ENCODE peak calls at places on chromosome 12, in ten cellular contexts. One of them, this sample, is unnamed.

GRCh38 chr12:12788675-12789368 is 3.4 kb downstream of the APOLD1 start:
- DNase-seq in body of pancreas: peak; percentile 76
- DNase-seq in cardiac muscle cell: peak; percentile 86
- DNase-seq in K562: peak; percentile 86
- DNase-seq in RWPE1: peak; percentile 52
- DNase-seq in Peyer's patch: no peak
- DNase-seq in Panc1: no peak
- DNase-seq in OCI-LY7: peak; percentile 78
- DNase-seq in RWPE2: no peak
- DNase-seq in H1: peak; percentile 56
- DNase-seq in this sample: peak; percentile 78

GRCh38 chr12:51482808-51483532 is 58.3 kb downstream of the SLC4A8 start:
- DNase-seq in body of pancreas: no peak
- DNase-seq in cardiac muscle cell: no peak
- DNase-seq in K562: no peak
- DNase-seq in RWPE1: no peak
- DNase-seq in Peyer's patch: no peak
- DNase-seq in Panc1: no peak
- DNase-seq in OCI-LY7: peak; percentile 16
- DNase-seq in RWPE2: no peak
- DNase-seq in H1: no peak
- DNase-seq in this sample: no peak

GRCh38 chr12:9649532-9649940 is 20.0 kb upstream of the CLEC2D start:
- DNase-seq in body of pancreas: no peak
- DNase-seq in cardiac muscle cell: peak; percentile 19
- DNase-seq in K562: peak; percentile 41
- DNase-seq in RWPE1: no peak
- DNase-seq in Peyer's patch: no peak
- DNase-seq in Panc1: no peak
- DNase-seq in OCI-LY7: peak; percentile 81
- DNase-seq in RWPE2: no peak
- DNase-seq in H1: no peak
- DNase-seq in this sample: peak; percentile 26

GRCh38 chr12:115846516-115846915 is 431.0 kb downstream of the MED13L start:
- DNase-seq in body of pancreas: no peak
- DNase-seq in cardiac muscle cell: no peak
- DNase-seq in K562: no peak
- DNase-seq in RWPE1: no peak
- DNase-seq in Peyer's patch: no peak
- DNase-seq in Panc1: no peak
- DNase-seq in OCI-LY7: no peak
- DNase-seq in RWPE2: no peak
- DNase-seq in H1: no peak
- DNase-seq in this sample: no peak

GRCh38 chr12:82359115-82359478 is 768 bp downstream of the METTL25 start:
- DNase-seq in body of pancreas: no peak
- DNase-seq in cardiac muscle cell: peak; percentile 30
- DNase-seq in K562: peak; percentile 41
- DNase-seq in RWPE1: peak; percentile 8
- DNase-seq in Peyer's patch: no peak
- DNase-seq in Panc1: no peak
- DNase-seq in OCI-LY7: peak; percentile 36
- DNase-seq in RWPE2: no peak
- DNase-seq in H1: no peak
- DNase-seq in this sample: no peak

GRCh38 chr12:95231190-95231589 is 13.6 kb downstream of the VEZT start:
- DNase-seq in body of pancreas: no peak
- DNase-seq in cardiac muscle cell: no peak
- DNase-seq in K562: peak; percentile 73
- DNase-seq in RWPE1: peak; percentile 12
- DNase-seq in Peyer's patch: no peak
- DNase-seq in Panc1: no peak
- DNase-seq in OCI-LY7: no peak
- DNase-seq in RWPE2: no peak
- DNase-seq in H1: no peak
- DNase-seq in this sample: no peak

GRCh38 chr12:48883305-48884171 is 17.9 kb upstream of the RND1 start:
- DNase-seq in body of pancreas: peak; percentile 34
- DNase-seq in cardiac muscle cell: no peak
- DNase-seq in K562: no peak
- DNase-seq in RWPE1: no peak
- DNase-seq in Peyer's patch: no peak
- DNase-seq in Panc1: no peak
- DNase-seq in OCI-LY7: no peak
- DNase-seq in RWPE2: no peak
- DNase-seq in H1: peak; percentile 62
- DNase-seq in this sample: no peak

GRCh38 chr12:16303939-16304338 is 26.5 kb upstream of the SLC15A5 start:
- DNase-seq in body of pancreas: no peak
- DNase-seq in cardiac muscle cell: no peak
- DNase-seq in K562: no peak
- DNase-seq in RWPE1: no peak
- DNase-seq in Peyer's patch: no peak
- DNase-seq in Panc1: no peak
- DNase-seq in OCI-LY7: no peak
- DNase-seq in RWPE2: no peak
- DNase-seq in H1: no peak
- DNase-seq in this sample: no peak

GRCh38 chr12:54006700-54007220 is 2.0 kb upstream of the HOXC8 start:
- DNase-seq in body of pancreas: no peak
- DNase-seq in cardiac muscle cell: no peak
- DNase-seq in K562: no peak
- DNase-seq in RWPE1: no peak
- DNase-seq in Peyer's patch: no peak
- DNase-seq in Panc1: no peak
- DNase-seq in OCI-LY7: no peak
- DNase-seq in RWPE2: no peak
- DNase-seq in H1: no peak
- DNase-seq in this sample: no peak

GRCh38 chr12:106902053-106902452 is 53.7 kb upstream of the TMEM263 start:
- DNase-seq in body of pancreas: no peak
- DNase-seq in cardiac muscle cell: no peak
- DNase-seq in K562: no peak
- DNase-seq in RWPE1: no peak
- DNase-seq in Peyer's patch: no peak
- DNase-seq in Panc1: no peak
- DNase-seq in OCI-LY7: no peak
- DNase-seq in RWPE2: no peak
- DNase-seq in H1: no peak
- DNase-seq in this sample: no peak

GRCh38 chr12:129237881-129238280 is 384.6 kb downstream of the GLT1D1 start:
- DNase-seq in body of pancreas: no peak
- DNase-seq in cardiac muscle cell: no peak
- DNase-seq in K562: no peak
- DNase-seq in RWPE1: no peak
- DNase-seq in Peyer's patch: no peak
- DNase-seq in Panc1: no peak
- DNase-seq in OCI-LY7: no peak
- DNase-seq in RWPE2: no peak
- DNase-seq in H1: no peak
- DNase-seq in this sample: no peak

GRCh38 chr12:12546314-12546772 is 16.3 kb downstream of the DUSP16 start:
- DNase-seq in body of pancreas: no peak
- DNase-seq in cardiac muscle cell: no peak
- DNase-seq in K562: no peak
- DNase-seq in RWPE1: no peak
- DNase-seq in Peyer's patch: no peak
- DNase-seq in Panc1: no peak
- DNase-seq in OCI-LY7: no peak
- DNase-seq in RWPE2: no peak
- DNase-seq in H1: no peak
- DNase-seq in this sample: no peak

GRCh38 chr12:130576286-130576933 is 139.7 kb downstream of the RIMBP2 start:
- DNase-seq in body of pancreas: no peak
- DNase-seq in cardiac muscle cell: no peak
- DNase-seq in K562: no peak
- DNase-seq in RWPE1: no peak
- DNase-seq in Peyer's patch: no peak
- DNase-seq in Panc1: no peak
- DNase-seq in OCI-LY7: no peak
- DNase-seq in RWPE2: no peak
- DNase-seq in H1: no peak
- DNase-seq in this sample: no peak

GRCh38 chr12:122834921-122835692 is at the start of gene HIP1R:
- DNase-seq in body of pancreas: peak; percentile 62
- DNase-seq in cardiac muscle cell: peak; percentile 68
- DNase-seq in K562: peak; percentile 66
- DNase-seq in RWPE1: no peak
- DNase-seq in Peyer's patch: peak; percentile 84
- DNase-seq in Panc1: no peak
- DNase-seq in OCI-LY7: peak; percentile 69
- DNase-seq in RWPE2: no peak
- DNase-seq in H1: peak; percentile 78
- DNase-seq in this sample: peak; percentile 55

GRCh38 chr12:30691122-30691879 is 4.4 kb downstream of the IPO8 start:
- DNase-seq in body of pancreas: no peak
- DNase-seq in cardiac muscle cell: peak; percentile 32
- DNase-seq in K562: peak; percentile 40
- DNase-seq in RWPE1: peak; percentile 77
- DNase-seq in Peyer's patch: no peak
- DNase-seq in Panc1: no peak
- DNase-seq in OCI-LY7: no peak
- DNase-seq in RWPE2: no peak
- DNase-seq in H1: no peak
- DNase-seq in this sample: no peak

GRCh38 chr12:73547421-73547820 is 990.2 kb upstream of the ATXN7L3B start:
- DNase-seq in body of pancreas: no peak
- DNase-seq in cardiac muscle cell: no peak
- DNase-seq in K562: no peak
- DNase-seq in RWPE1: no peak
- DNase-seq in Peyer's patch: no peak
- DNase-seq in Panc1: no peak
- DNase-seq in OCI-LY7: no peak
- DNase-seq in RWPE2: no peak
- DNase-seq in H1: no peak
- DNase-seq in this sample: no peak

DNA sequence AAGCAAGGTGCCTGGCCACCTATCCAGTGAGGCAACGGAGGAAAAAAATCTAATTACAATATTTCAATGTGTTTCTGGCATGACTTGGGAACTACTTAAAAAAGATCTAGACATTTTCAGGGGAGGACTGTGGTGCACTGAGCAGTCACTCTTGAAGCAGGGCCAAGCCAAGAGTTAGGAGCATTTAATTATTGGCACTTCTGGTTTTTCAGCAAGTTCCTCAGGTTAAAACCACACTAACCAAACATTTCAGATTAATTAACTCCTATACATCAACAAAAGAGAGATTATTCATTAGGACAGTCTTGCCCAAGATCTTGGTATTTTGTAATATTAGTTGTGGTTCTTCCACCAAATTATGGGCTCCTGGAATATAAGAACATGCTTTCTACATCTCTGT is 25.6 kb downstream of the PRKAB1 start:
- DNase-seq in body of pancreas: no peak
- DNase-seq in cardiac muscle cell: no peak
- DNase-seq in K562: no peak
- DNase-seq in RWPE1: no peak
- DNase-seq in Peyer's patch: no peak
- DNase-seq in Panc1: no peak
- DNase-seq in OCI-LY7: no peak
- DNase-seq in RWPE2: no peak
- DNase-seq in H1: no peak
- DNase-seq in this sample: no peak
- H3K27ac ChIP-seq in body of pancreas: peak overlapping the region; percentile 39
- H3K27ac ChIP-seq in cardiac muscle cell: no peak overlapping the region
- H3K27ac ChIP-seq in K562: no peak overlapping the region
- H3K27ac ChIP-seq in RWPE1: peak overlapping the region; percentile 62
- H3K27ac ChIP-seq in Peyer's patch: peak overlapping the region; percentile 38
- H3K27ac ChIP-seq in Panc1: no peak overlapping the region
- H3K27ac ChIP-seq in OCI-LY7: no peak overlapping the region
- H3K27ac ChIP-seq in RWPE2: peak overlapping the region; percentile 44
- H3K27ac ChIP-seq in H1: no peak overlapping the region
- H3K27ac ChIP-seq in this sample: no peak overlapping the region

GRCh38 chr12:124709722-124710656 is 142.6 kb upstream of the NCOR2 start:
- DNase-seq in body of pancreas: no peak
- DNase-seq in cardiac muscle cell: no peak
- DNase-seq in K562: no peak
- DNase-seq in RWPE1: no peak
- DNase-seq in Peyer's patch: no peak
- DNase-seq in Panc1: no peak
- DNase-seq in OCI-LY7: no peak
- DNase-seq in RWPE2: no peak
- DNase-seq in H1: no peak
- DNase-seq in this sample: no peak
- TF ChIP-seq CTCF in body of pancreas: no peak
- TF ChIP-seq CTCF in cardiac muscle cell: peak; percentile 34
- TF ChIP-seq CTCF in K562: no peak
- TF ChIP-seq CTCF in RWPE1: no peak
- TF ChIP-seq CTCF in Peyer's patch: peak; percentile 6
- TF ChIP-seq CTCF in Panc1: no peak
- TF ChIP-seq CTCF in OCI-LY7: no peak
- TF ChIP-seq CTCF in RWPE2: no peak
- TF ChIP-seq CTCF in H1: no peak
- TF ChIP-seq CTCF in this sample: no peak

GRCh38 chr12:100900808-100901207 is 106.2 kb downstream of the ANO4 start:
- DNase-seq in body of pancreas: no peak
- DNase-seq in cardiac muscle cell: no peak
- DNase-seq in K562: no peak
- DNase-seq in RWPE1: no peak
- DNase-seq in Peyer's patch: no peak
- DNase-seq in Panc1: no peak
- DNase-seq in OCI-LY7: no peak
- DNase-seq in RWPE2: no peak
- DNase-seq in H1: no peak
- DNase-seq in this sample: no peak
- H3K27ac ChIP-seq in body of pancreas: no peak overlapping the region
- H3K27ac ChIP-seq in cardiac muscle cell: no peak overlapping the region
- H3K27ac ChIP-seq in K562: no peak overlapping the region
- H3K27ac ChIP-seq in RWPE1: no peak overlapping the region
- H3K27ac ChIP-seq in Peyer's patch: no peak overlapping the region
- H3K27ac ChIP-seq in Panc1: no peak overlapping the region
- H3K27ac ChIP-seq in OCI-LY7: no peak overlapping the region
- H3K27ac ChIP-seq in RWPE2: no peak overlapping the region
- H3K27ac ChIP-seq in H1: no peak overlapping the region
- H3K27ac ChIP-seq in this sample: no peak overlapping the region

DNA sequence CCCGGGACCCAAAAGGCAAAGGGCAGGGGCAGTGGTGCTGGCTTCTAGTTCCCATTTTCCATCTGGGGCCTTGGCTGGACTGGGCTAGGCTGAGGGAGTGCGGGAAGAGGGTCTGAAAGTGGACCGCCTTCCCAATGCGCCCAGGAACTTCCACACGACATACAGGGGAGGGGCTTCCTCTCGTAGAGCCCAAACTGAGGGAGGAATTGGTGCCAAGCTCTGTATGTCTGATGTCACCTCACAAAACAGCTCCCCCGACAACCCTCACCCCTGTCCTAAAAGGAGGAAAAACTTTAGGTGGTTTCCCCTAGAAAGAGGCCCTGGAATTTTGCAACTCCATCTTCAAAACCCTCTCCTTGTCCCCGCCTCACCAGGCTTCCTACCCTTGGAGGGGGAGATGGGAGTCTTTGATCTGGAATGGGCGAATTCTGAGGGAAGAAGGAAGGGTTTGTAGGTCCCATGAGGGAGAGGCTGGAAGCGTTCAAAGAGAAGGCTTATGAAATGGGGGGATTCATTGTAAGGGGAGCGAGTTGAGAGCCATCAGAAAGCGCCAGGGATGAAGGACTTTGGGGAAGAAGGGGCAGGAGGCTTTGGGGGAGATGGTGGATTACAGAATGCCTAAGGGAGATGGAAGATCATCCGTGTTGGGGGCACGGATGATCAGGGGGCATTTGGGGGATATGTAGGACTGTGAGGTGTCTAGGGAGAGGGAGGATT is 851 bp downstream of the GLTP start:
- DNase-seq in body of pancreas: peak; percentile 24
- DNase-seq in cardiac muscle cell: peak; percentile 14
- DNase-seq in K562: no peak
- DNase-seq in RWPE1: no peak
- DNase-seq in Peyer's patch: no peak
- DNase-seq in Panc1: no peak
- DNase-seq in OCI-LY7: no peak
- DNase-seq in RWPE2: no peak
- DNase-seq in H1: peak; percentile 52
- DNase-seq in this sample: no peak
- TF ChIP-seq CTCF in body of pancreas: no peak
- TF ChIP-seq CTCF in cardiac muscle cell: no peak
- TF ChIP-seq CTCF in K562: no peak
- TF ChIP-seq CTCF in RWPE1: no peak
- TF ChIP-seq CTCF in Peyer's patch: no peak
- TF ChIP-seq CTCF in Panc1: no peak
- TF ChIP-seq CTCF in OCI-LY7: no peak
- TF ChIP-seq CTCF in RWPE2: no peak
- TF ChIP-seq CTCF in H1: no peak
- TF ChIP-seq CTCF in this sample: no peak